ENCODE peak calls at places on chromosomes 16 and 17, in six cellular contexts. S, V, H, Z, M and Y are unnamed samples. For H3K4me1, the result is how much of the 10 kb centered on the place peaks cover.

GRCh38 chr17:31095239-31096105 is 695 bp downstream of the NF1 start:
- DNase-seq in S (peak), V (no peak), H (peak), Z (peak), M (peak), Y (no peak)

GRCh38 chr17:78491236-78492115 is 85.7 kb downstream of the DNAH17 start:
- DNase-seq in S (no peak), V (no peak), H (no peak), Z (no peak), M (no peak), Y (no peak)

GRCh38 chr17:48149174-48150106 is 41.9 kb downstream of the SNX11 start:
- DNase-seq in S (peak), V (no peak), H (no peak), Z (peak), M (peak), Y (no peak)

GRCh38 chr17:1640329-1641064 is 5.0 kb downstream of the SCARF1 start:
- DNase-seq in S (no peak), V (no peak), H (no peak), Z (no peak), M (no peak), Y (no peak)

GRCh38 chr16:57571098-57571497 is 28.7 kb downstream of the ADGRG5 start:
- DNase-seq in S (no peak), V (no peak), H (no peak), Z (no peak), M (no peak), Y (no peak)

GRCh38 chr16:73356401-73357079 is 308.6 kb upstream of the ZFHX3 start:
- DNase-seq in S (peak), V (no peak), H (no peak), Z (no peak), M (peak), Y (no peak)

GRCh38 chr17:19313746-19314651 is 48.5 kb downstream of the B9D1 start:
- DNase-seq in S (no peak), V (no peak), H (no peak), Z (no peak), M (no peak), Y (no peak)

GRCh38 chr17:79921411-79922160 is 82.3 kb upstream of the CBX4 start:
- DNase-seq in S (no peak), V (no peak), H (no peak), Z (no peak), M (no peak), Y (peak)

GRCh38 chr17:42122371-42123303 is at the start of gene HSPB9:
- DNase-seq in S (peak), V (no peak), H (peak), Z (no peak), M (peak), Y (no peak)

GRCh38 chr17:34486781-34487180 is 92.6 kb upstream of the TMEM132E start:
- DNase-seq in S (no peak), V (no peak), H (no peak), Z (no peak), M (no peak), Y (no peak)

GRCh38 chr16:12629271-12629670 is 174.4 kb downstream of the CPPED1 start:
- DNase-seq in S (no peak), V (no peak), H (no peak), Z (no peak), M (no peak), Y (no peak)

GRCh38 chr16:14104066-14104465 is 32.9 kb downstream of the MRTFB start:
- DNase-seq in S (no peak), V (no peak), H (no peak), Z (no peak), M (no peak), Y (no peak)
- TF ChIP-seq EZH2phosphoT487 in S (no peak), V (no peak), H (no peak), Z (no peak), M (no peak), Y (no peak)

DNA sequence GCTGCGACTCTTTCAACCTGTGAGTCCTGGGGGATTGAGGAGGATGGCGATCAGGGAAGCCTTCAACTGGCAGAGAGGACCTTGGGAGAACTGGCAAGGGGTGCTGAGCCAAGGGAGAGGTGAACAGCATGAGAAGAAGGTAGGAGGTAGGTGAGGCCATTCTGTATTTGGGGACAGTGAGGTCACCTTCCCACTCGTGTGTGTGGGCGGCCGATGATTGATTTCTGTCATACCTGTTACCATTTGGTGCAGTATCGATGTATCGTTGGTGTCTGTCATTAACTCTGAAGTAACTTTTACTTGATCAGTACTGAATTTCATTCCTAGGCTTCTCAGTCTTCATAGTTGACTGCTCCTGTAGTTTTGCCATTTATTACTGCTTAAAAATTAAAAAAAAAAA is 3.8 kb downstream of the ARSG start:
- DNase-seq in S (no peak), V (no peak), H (no peak), Z (no peak), M (no peak), Y (no peak)
- TF ChIP-seq CTCF in S (no peak), V (no peak), H (no peak), Z (no peak), M (no peak), Y (no peak)

DNA sequence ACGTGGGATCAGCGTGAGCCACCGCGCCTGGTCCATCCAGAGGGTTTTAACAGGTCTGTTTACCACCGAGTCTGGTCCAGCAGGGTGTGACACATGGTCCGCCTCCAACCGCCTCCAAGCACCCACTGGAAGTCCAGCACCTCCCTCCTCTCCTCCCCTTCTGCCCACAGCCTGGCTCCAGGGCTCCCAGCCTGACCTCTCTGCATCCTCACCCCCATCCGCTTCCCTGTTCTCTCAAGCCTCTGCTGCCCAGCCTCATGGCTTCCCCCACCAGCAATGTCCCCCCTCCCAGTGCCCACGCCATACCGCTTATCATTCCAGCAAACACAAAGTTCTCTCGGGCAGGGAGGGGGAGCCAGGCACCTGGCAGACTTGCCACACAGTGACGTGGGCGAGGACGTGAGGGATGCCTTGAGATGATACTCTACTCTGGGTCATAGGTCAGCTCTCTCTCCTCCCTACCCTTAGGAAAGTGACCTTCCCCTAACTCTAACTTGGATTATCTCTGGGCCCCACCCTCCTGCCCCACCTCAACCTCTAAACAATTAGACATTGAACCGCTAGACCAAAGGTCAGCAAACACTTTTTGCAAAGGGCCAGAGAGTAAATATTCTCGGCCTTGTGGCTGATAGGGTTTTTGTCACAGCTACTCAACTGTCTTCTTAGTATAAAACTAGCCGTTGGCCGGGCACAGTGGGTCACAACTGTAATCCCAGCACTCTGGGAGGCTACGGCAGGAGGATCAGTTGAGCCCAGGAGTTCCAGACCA is 23.1 kb downstream of the CDC42EP4 start:
- DNase-seq in S (no peak), V (no peak), H (peak), Z (no peak), M (no peak), Y (no peak)
- H3K4me1 ChIP-seq in S (under half), V (half or more), H (half or more), Z (under half), M (under half), Y (under half)

GRCh38 chr16:633336-634050 is 2.6 kb downstream of the METTL26 start:
- DNase-seq in S (no peak), V (no peak), H (no peak), Z (no peak), M (no peak), Y (no peak)

GRCh38 chr16:634051-634670 is 1.9 kb downstream of the METTL26 start:
- DNase-seq in S (no peak), V (no peak), H (no peak), Z (no peak), M (no peak), Y (no peak)

GRCh38 chr16:631808-632358 is 1.1 kb downstream of the WFIKKN1 start:
- DNase-seq in S (no peak), V (no peak), H (no peak), Z (no peak), M (no peak), Y (no peak)

GRCh38 chr16:630815-631405 is at the start of gene WFIKKN1:
- DNase-seq in S (peak), V (no peak), H (no peak), Z (no peak), M (peak), Y (no peak)

GRCh38 chr16:632486-633335 is 1.9 kb downstream of the WFIKKN1 start:
- DNase-seq in S (no peak), V (no peak), H (no peak), Z (no peak), M (no peak), Y (no peak)
- TF ChIP-seq EZH2phosphoT487 in S (no peak), V (no peak), H (no peak), Z (no peak), M (no peak), Y (no peak)

GRCh38 chr17:56679148-56679766 is 85.8 kb downstream of the NOG start:
- DNase-seq in S (peak), V (peak), H (peak), Z (peak), M (peak), Y (peak)
- TF ChIP-seq CTCF in S (peak), V (peak), H (peak), Z (peak), M (peak), Y (peak)

DNA sequence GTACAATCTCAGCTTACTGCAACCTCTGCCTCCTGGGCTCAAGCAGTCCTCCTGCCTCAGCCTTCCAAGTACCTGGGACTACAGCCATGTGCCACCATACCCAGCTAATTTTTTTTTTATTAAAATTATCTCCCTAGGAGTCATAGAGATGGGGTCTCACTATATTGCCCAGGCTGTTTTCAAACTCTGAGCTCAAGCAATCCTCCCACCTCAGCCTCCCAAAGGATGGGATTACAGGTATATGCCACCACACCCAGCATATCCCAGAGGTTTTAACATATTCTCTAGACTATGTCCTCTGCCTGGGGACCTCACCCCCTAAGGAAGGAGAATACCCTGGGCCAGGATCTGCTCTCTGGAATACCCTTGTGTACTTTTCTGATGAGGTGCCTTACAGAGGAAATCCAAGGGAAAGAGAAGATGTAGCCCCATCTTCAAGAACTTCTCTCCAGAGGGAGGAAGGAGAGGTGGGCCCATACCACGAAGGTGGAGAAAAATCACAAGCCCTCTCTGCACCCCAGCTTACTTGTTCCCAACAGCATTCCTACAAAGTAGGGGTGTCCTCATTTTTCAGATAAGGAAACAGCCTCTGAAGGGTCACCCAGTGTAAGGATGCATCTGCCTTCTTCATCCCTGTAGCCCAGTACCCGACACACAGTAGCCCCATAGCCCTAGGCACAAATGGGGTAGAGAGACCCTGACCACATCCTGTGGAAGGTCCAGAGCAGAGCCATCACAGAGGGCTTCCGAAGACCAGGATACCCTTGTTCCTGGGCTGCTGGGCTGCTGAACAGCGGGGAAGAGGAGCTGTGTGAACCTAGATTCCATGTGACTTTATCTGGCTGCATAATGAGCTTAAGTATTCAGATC is 151.6 kb downstream of the SOCS1 start:
- DNase-seq in S (no peak), V (no peak), H (no peak), Z (no peak), M (no peak), Y (no peak)
- H3K4me1 ChIP-seq in S (under half), V (under half), H (under half), Z (under half), M (under half), Y (under half)

GRCh38 chr16:80806957-80807356 is 2.6 kb upstream of the CDYL2 start:
- DNase-seq in S (no peak), V (no peak), H (no peak), Z (no peak), M (no peak), Y (no peak)
- TF ChIP-seq EZH2phosphoT487 in S (no peak), V (no peak), H (no peak), Z (no peak), M (no peak), Y (no peak)

DNA sequence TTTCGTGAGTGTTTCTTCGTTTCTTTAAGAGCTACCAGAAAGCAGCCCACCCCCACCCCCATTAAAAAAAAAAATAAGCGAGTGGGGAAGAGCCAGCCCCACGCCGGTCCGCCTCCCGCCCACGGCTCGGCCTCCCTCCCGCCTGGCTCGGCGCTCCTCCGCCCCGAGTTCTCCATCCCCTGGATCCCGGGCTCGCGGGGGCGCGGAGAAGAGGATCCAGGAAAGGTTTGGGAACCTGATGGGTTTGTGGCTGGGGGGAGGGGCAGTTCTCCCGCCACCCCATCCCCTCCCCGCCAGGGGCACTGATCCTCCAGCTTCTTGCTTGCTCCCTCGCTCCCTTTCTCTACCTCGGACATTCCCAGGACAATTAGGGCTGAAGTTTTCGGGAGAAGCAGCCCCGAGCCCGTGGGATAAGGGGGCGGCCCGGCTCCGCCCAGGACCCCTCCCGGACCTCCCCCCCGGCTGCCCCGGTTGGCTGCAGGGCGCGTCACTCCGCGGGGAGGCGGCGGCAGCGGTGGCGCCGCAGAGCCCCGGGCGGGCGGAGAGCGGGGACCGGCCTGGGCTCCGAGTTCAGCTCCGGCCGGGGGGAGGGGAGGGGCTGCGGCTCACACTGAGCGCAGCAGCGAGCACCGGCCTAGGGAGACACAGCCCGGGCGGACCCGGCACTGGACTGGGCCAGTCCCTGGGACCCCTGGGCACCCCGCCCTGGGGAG is 1.0 kb upstream of the SALL1 start:
- DNase-seq in S (peak), V (no peak), H (peak), Z (no peak), M (peak), Y (no peak)
- TF ChIP-seq CTCF in S (peak), V (no peak), H (no peak), Z (no peak), M (no peak), Y (no peak)

GRCh38 chr17:64092111-64092510 is 37.8 kb downstream of the ERN1 start:
- DNase-seq in S (no peak), V (no peak), H (no peak), Z (no peak), M (no peak), Y (no peak)
- H3K4me1 ChIP-seq in S (under half), V (under half), H (under half), Z (half or more), M (under half), Y (half or more)

GRCh38 chr16:28090646-28091377 is 27.3 kb upstream of the GSG1L start:
- DNase-seq in S (peak), V (no peak), H (no peak), Z (no peak), M (peak), Y (no peak)
- TF ChIP-seq EZH2phosphoT487 in S (no peak), V (no peak), H (no peak), Z (no peak), M (no peak), Y (no peak)